ENCODE peak calls at places on chromosomes 5 and 9, in six cellular contexts. F is sciatic nerve, I is NCI-H1092 treated with DMSO at 0.1 percent for 48 hours, J is AG08395, T is astrocyte of the spinal cord, A is KG1. B is an unnamed sample.

GRCh38 chr9:16675131-16675530 is 195.3 kb downstream of the BNC2 start:
- DNase-seq in J (no peak), I (no peak), F (no peak), T (no peak), A (no peak), B (no peak)

GRCh38 chr9:38334234-38334633 is 58.3 kb upstream of the ALDH1B1 start:
- DNase-seq in I (no peak), F (no peak), T (no peak), A (no peak), J (no peak), B (no peak)

GRCh38 chr5:74903165-74903787 is 37.1 kb upstream of the FAM169A start:
- DNase-seq in F (no peak), J (no peak), I (no peak), T (no peak), A (no peak), B (no peak)

GRCh38 chr5:124720589-124720988 is 25.9 kb downstream of the ZNF608 start:
- DNase-seq in I (no peak), A (no peak), F (no peak), T (no peak), J (no peak), B (no peak)

GRCh38 chr9:125763373-125763772 is 16.2 kb downstream of the PBX3 start:
- DNase-seq in I (peak; percentile 98), T (peak; percentile 57), J (no peak), F (no peak), A (peak; percentile 62), B (peak; percentile 8)

GRCh38 chr9:133532937-133533668 is 1.4 kb upstream of the ADAMTSL2 start:
- DNase-seq in J (peak; percentile 51), F (peak; percentile 75), I (peak; percentile 43), T (peak; percentile 17), A (peak; percentile 46), B (peak; percentile 71)

GRCh38 chr9:96169488-96169887 is 132.5 kb downstream of the HSD17B3 start:
- DNase-seq in F (peak; percentile 88), A (no peak), J (peak; percentile 43), T (peak; percentile 26), I (no peak), B (peak; percentile 74)

GRCh38 chr9:12695474-12695873 is 2.3 kb downstream of the TYRP1 start:
- DNase-seq in T (peak; percentile 22), A (no peak), I (no peak), F (no peak), J (peak; percentile 3), B (no peak)

GRCh38 chr9:78366827-78367226 is 69.9 kb downstream of the PSAT1 start:
- DNase-seq in F (no peak), I (no peak), J (no peak), A (no peak), T (no peak), B (no peak)

GRCh38 chr9:107020040-107020530 is 157.1 kb downstream of the ZNF462 start:
- DNase-seq in F (no peak), I (no peak), J (peak; percentile 91), T (peak; percentile 98), A (no peak), B (peak; percentile 79)

GRCh38 chr9:121478816-121479676 is 20.6 kb downstream of the GGTA1 start:
- DNase-seq in A (no peak), F (no peak), I (peak; percentile 6), T (no peak), J (no peak), B (no peak)

GRCh38 chr9:81022177-81022576 is 667.2 kb downstream of the TLE1 start:
- DNase-seq in T (peak; percentile 78), F (no peak), A (no peak), I (no peak), J (no peak), B (peak; percentile 3)

GRCh38 chr5:36948041-36948440 is 71.5 kb downstream of the NIPBL start:
- DNase-seq in J (peak; percentile 25), A (no peak), F (no peak), I (no peak), T (peak; percentile 66), B (peak; percentile 17)

GRCh38 chr9:1718836-1719235 is 296.3 kb upstream of the SMARCA2 start:
- DNase-seq in A (no peak), I (no peak), F (no peak), T (no peak), J (no peak), B (no peak)

GRCh38 chr9:133780404-133780945 is 42.3 kb upstream of the SARDH start:
- DNase-seq in T (no peak), I (no peak), J (no peak), A (no peak), F (no peak), B (no peak)

GRCh38 chr5:116536279-116537161 is 38.1 kb downstream of the SEMA6A start:
- DNase-seq in A (no peak), T (no peak), J (no peak), I (no peak), F (no peak), B (no peak)

GRCh38 chr5:52853573-52854163 is 66.0 kb downstream of the ITGA1 start:
- DNase-seq in A (no peak), I (no peak), J (peak; percentile 41), T (no peak), F (no peak), B (no peak)

GRCh38 chr5:88683506-88684135 is 199.4 kb downstream of the MEF2C start:
- DNase-seq in I (peak; percentile 85), A (no peak), F (no peak), T (peak; percentile 89), J (no peak), B (no peak)

GRCh38 chr5:37867634-37868033 is 27.8 kb upstream of the GDNF start:
- DNase-seq in I (no peak), J (peak; percentile 11), T (peak; percentile 23), F (no peak), A (no peak), B (peak; percentile 32)

GRCh38 chr9:14403112-14403511 is 89.2 kb upstream of the NFIB start:
- DNase-seq in T (no peak), F (no peak), I (peak; percentile 49), A (no peak), J (no peak), B (no peak)

B was measured in AG08396.